ENCODE peak calls at places on chromosomes 6 and 20, in five cellular contexts. One of them, this sample, is unnamed.

GRCh38 chr6:78942451-78942850 is 75.1 kb downstream of the IRAK1BP1 start:
- DNase-seq in mesenchymal stem cell: peak
- DNase-seq in tibial nerve: no peak
- DNase-seq in T-cell: no peak
- DNase-seq in mucosa of descending colon: no peak
- DNase-seq in this sample: no peak

GRCh38 chr6:157800420-157801237 is 22.4 kb upstream of the SNX9 start:
- DNase-seq in mesenchymal stem cell: peak
- DNase-seq in tibial nerve: no peak
- DNase-seq in T-cell: no peak
- DNase-seq in mucosa of descending colon: no peak
- DNase-seq in this sample: no peak

GRCh38 chr20:59472059-59472458 is 132.3 kb upstream of the PHACTR3 start:
- DNase-seq in mesenchymal stem cell: no peak
- DNase-seq in tibial nerve: no peak
- DNase-seq in T-cell: no peak
- DNase-seq in mucosa of descending colon: no peak
- DNase-seq in this sample: no peak

GRCh38 chr20:48583171-48583570 is 244.6 kb downstream of the PREX1 start:
- DNase-seq in mesenchymal stem cell: no peak
- DNase-seq in tibial nerve: no peak
- DNase-seq in T-cell: no peak
- DNase-seq in mucosa of descending colon: no peak
- DNase-seq in this sample: no peak

GRCh38 chr20:17856024-17856564 is 112.5 kb downstream of the SNX5 start:
- DNase-seq in mesenchymal stem cell: no peak
- DNase-seq in tibial nerve: no peak
- DNase-seq in T-cell: no peak
- DNase-seq in mucosa of descending colon: peak
- DNase-seq in this sample: no peak

GRCh38 chr6:167742719-167743303 is 83.9 kb upstream of the AFDN start:
- DNase-seq in mesenchymal stem cell: peak
- DNase-seq in tibial nerve: no peak
- DNase-seq in T-cell: no peak
- DNase-seq in mucosa of descending colon: no peak
- DNase-seq in this sample: no peak

GRCh38 chr6:136959471-136959891 is 37.4 kb downstream of the SLC35D3 start:
- DNase-seq in mesenchymal stem cell: no peak
- DNase-seq in tibial nerve: no peak
- DNase-seq in T-cell: no peak
- DNase-seq in mucosa of descending colon: peak
- DNase-seq in this sample: no peak

GRCh38 chr6:43454290-43455033 is 886 bp downstream of the DLK2 start:
- DNase-seq in mesenchymal stem cell: peak
- DNase-seq in tibial nerve: peak
- DNase-seq in T-cell: peak
- DNase-seq in mucosa of descending colon: peak
- DNase-seq in this sample: peak

GRCh38 chr6:36947570-36948351 is 6.8 kb upstream of the PI16 start:
- DNase-seq in mesenchymal stem cell: no peak
- DNase-seq in tibial nerve: no peak
- DNase-seq in T-cell: peak
- DNase-seq in mucosa of descending colon: no peak
- DNase-seq in this sample: no peak

GRCh38 chr6:15549371-15549770 is 113.5 kb downstream of the DTNBP1 start:
- DNase-seq in mesenchymal stem cell: no peak
- DNase-seq in tibial nerve: no peak
- DNase-seq in T-cell: no peak
- DNase-seq in mucosa of descending colon: no peak
- DNase-seq in this sample: no peak

GRCh38 chr6:137661601-137662000 is 167.4 kb upstream of the OLIG3 start:
- DNase-seq in mesenchymal stem cell: no peak
- DNase-seq in tibial nerve: peak
- DNase-seq in T-cell: peak
- DNase-seq in mucosa of descending colon: no peak
- DNase-seq in this sample: no peak

GRCh38 chr20:32445539-32446273 is 87.6 kb downstream of the ASXL1 start:
- DNase-seq in mesenchymal stem cell: no peak
- DNase-seq in tibial nerve: peak
- DNase-seq in T-cell: no peak
- DNase-seq in mucosa of descending colon: peak
- DNase-seq in this sample: peak

GRCh38 chr6:148758492-148758891 is 11.7 kb downstream of the UST start:
- DNase-seq in mesenchymal stem cell: no peak
- DNase-seq in tibial nerve: no peak
- DNase-seq in T-cell: no peak
- DNase-seq in mucosa of descending colon: no peak
- DNase-seq in this sample: peak

GRCh38 chr6:168035661-168036616 is 38.5 kb downstream of the KIF25 start:
- DNase-seq in mesenchymal stem cell: peak
- DNase-seq in tibial nerve: no peak
- DNase-seq in T-cell: no peak
- DNase-seq in mucosa of descending colon: peak
- DNase-seq in this sample: peak

GRCh38 chr6:25296980-25297379 is 17.8 kb downstream of the CARMIL1 start:
- DNase-seq in mesenchymal stem cell: no peak
- DNase-seq in tibial nerve: no peak
- DNase-seq in T-cell: no peak
- DNase-seq in mucosa of descending colon: no peak
- DNase-seq in this sample: no peak

GRCh38 chr6:68473433-68474210 is 161.5 kb upstream of the ADGRB3 start:
- DNase-seq in mesenchymal stem cell: no peak
- DNase-seq in tibial nerve: no peak
- DNase-seq in T-cell: no peak
- DNase-seq in mucosa of descending colon: no peak
- DNase-seq in this sample: no peak

GRCh38 chr20:8464368-8464767 is 332.3 kb downstream of the PLCB1 start:
- DNase-seq in mesenchymal stem cell: no peak
- DNase-seq in tibial nerve: no peak
- DNase-seq in T-cell: no peak
- DNase-seq in mucosa of descending colon: no peak
- DNase-seq in this sample: no peak

GRCh38 chr6:167776906-167777645 is 49.6 kb upstream of the AFDN start:
- DNase-seq in mesenchymal stem cell: no peak
- DNase-seq in tibial nerve: no peak
- DNase-seq in T-cell: no peak
- DNase-seq in mucosa of descending colon: no peak
- DNase-seq in this sample: no peak

GRCh38 chr6:22334778-22335177 is 37.9 kb upstream of the PRL start:
- DNase-seq in mesenchymal stem cell: no peak
- DNase-seq in tibial nerve: no peak
- DNase-seq in T-cell: no peak
- DNase-seq in mucosa of descending colon: no peak
- DNase-seq in this sample: no peak

GRCh38 chr6:159232751-159233150 is 63.6 kb downstream of the FNDC1 start:
- DNase-seq in mesenchymal stem cell: no peak
- DNase-seq in tibial nerve: no peak
- DNase-seq in T-cell: no peak
- DNase-seq in mucosa of descending colon: no peak
- DNase-seq in this sample: no peak

GRCh38 chr6:91098006-91098405 is 511.1 kb upstream of the MAP3K7 start:
- DNase-seq in mesenchymal stem cell: no peak
- DNase-seq in tibial nerve: no peak
- DNase-seq in T-cell: no peak
- DNase-seq in mucosa of descending colon: no peak
- DNase-seq in this sample: no peak

GRCh38 chr6:166924531-166924930 is 31.8 kb downstream of the RNASET2 start:
- DNase-seq in mesenchymal stem cell: no peak
- DNase-seq in tibial nerve: no peak
- DNase-seq in T-cell: no peak
- DNase-seq in mucosa of descending colon: no peak
- DNase-seq in this sample: no peak

GRCh38 chr6:145155873-145156782 is 579.2 kb downstream of the EPM2A start:
- DNase-seq in mesenchymal stem cell: no peak
- DNase-seq in tibial nerve: no peak
- DNase-seq in T-cell: no peak
- DNase-seq in mucosa of descending colon: no peak
- DNase-seq in this sample: no peak

GRCh38 chr6:167245586-167245985 is 45.5 kb upstream of the UNC93A start:
- DNase-seq in mesenchymal stem cell: no peak
- DNase-seq in tibial nerve: no peak
- DNase-seq in T-cell: no peak
- DNase-seq in mucosa of descending colon: no peak
- DNase-seq in this sample: no peak

GRCh38 chr6:103122766-103123601 is 1729.5 kb downstream of the GRIK2 start:
- DNase-seq in mesenchymal stem cell: peak
- DNase-seq in tibial nerve: no peak
- DNase-seq in T-cell: no peak
- DNase-seq in mucosa of descending colon: no peak
- DNase-seq in this sample: no peak

GRCh38 chr20:4020256-4020655 is 4.9 kb upstream of the RNF24 start:
- DNase-seq in mesenchymal stem cell: no peak
- DNase-seq in tibial nerve: no peak
- DNase-seq in T-cell: no peak
- DNase-seq in mucosa of descending colon: no peak
- DNase-seq in this sample: no peak

GRCh38 chr6:111939902-111940301 is 66.7 kb upstream of the FYN start:
- DNase-seq in mesenchymal stem cell: no peak
- DNase-seq in tibial nerve: no peak
- DNase-seq in T-cell: no peak
- DNase-seq in mucosa of descending colon: no peak
- DNase-seq in this sample: no peak

GRCh38 chr6:6721606-6722005 is 133.1 kb downstream of the LY86 start:
- DNase-seq in mesenchymal stem cell: no peak
- DNase-seq in tibial nerve: no peak
- DNase-seq in T-cell: no peak
- DNase-seq in mucosa of descending colon: no peak
- DNase-seq in this sample: no peak

GRCh38 chr6:47633141-47633540 is 65.2 kb upstream of the ADGRF4 start:
- DNase-seq in mesenchymal stem cell: peak
- DNase-seq in tibial nerve: no peak
- DNase-seq in T-cell: no peak
- DNase-seq in mucosa of descending colon: no peak
- DNase-seq in this sample: no peak

GRCh38 chr6:33450434-33450833 is 3.9 kb upstream of the ZBTB9 start:
- DNase-seq in mesenchymal stem cell: no peak
- DNase-seq in tibial nerve: no peak
- DNase-seq in T-cell: no peak
- DNase-seq in mucosa of descending colon: no peak
- DNase-seq in this sample: no peak

GRCh38 chr6:110949679-110950285 is 8.7 kb upstream of the GTF3C6 start:
- DNase-seq in mesenchymal stem cell: peak
- DNase-seq in tibial nerve: no peak
- DNase-seq in T-cell: no peak
- DNase-seq in mucosa of descending colon: no peak
- DNase-seq in this sample: no peak

GRCh38 chr6:90035047-90035678 is 140.9 kb downstream of the GJA10 start:
- DNase-seq in mesenchymal stem cell: no peak
- DNase-seq in tibial nerve: no peak
- DNase-seq in T-cell: no peak
- DNase-seq in mucosa of descending colon: no peak
- DNase-seq in this sample: no peak

GRCh38 chr6:13272131-13273046 is 55.9 kb downstream of the TBC1D7 start:
- DNase-seq in mesenchymal stem cell: no peak
- DNase-seq in tibial nerve: peak
- DNase-seq in T-cell: no peak
- DNase-seq in mucosa of descending colon: peak
- DNase-seq in this sample: no peak

GRCh38 chr20:59780494-59781185 is 152.8 kb downstream of the SYCP2 start:
- DNase-seq in mesenchymal stem cell: no peak
- DNase-seq in tibial nerve: no peak
- DNase-seq in T-cell: no peak
- DNase-seq in mucosa of descending colon: no peak
- DNase-seq in this sample: no peak

GRCh38 chr6:25130518-25130917 is 148.7 kb upstream of the CARMIL1 start:
- DNase-seq in mesenchymal stem cell: no peak
- DNase-seq in tibial nerve: no peak
- DNase-seq in T-cell: no peak
- DNase-seq in mucosa of descending colon: no peak
- DNase-seq in this sample: no peak

GRCh38 chr6:25034477-25034876 is 98.7 kb upstream of the RIPOR2 start:
- DNase-seq in mesenchymal stem cell: no peak
- DNase-seq in tibial nerve: no peak
- DNase-seq in T-cell: no peak
- DNase-seq in mucosa of descending colon: no peak
- DNase-seq in this sample: no peak

GRCh38 chr6:82917346-82918064 is 148.1 kb downstream of the UBE3D start:
- DNase-seq in mesenchymal stem cell: no peak
- DNase-seq in tibial nerve: no peak
- DNase-seq in T-cell: no peak
- DNase-seq in mucosa of descending colon: no peak
- DNase-seq in this sample: no peak

GRCh38 chr6:106149472-106150069 is 63.4 kb downstream of the PRDM1 start:
- DNase-seq in mesenchymal stem cell: no peak
- DNase-seq in tibial nerve: no peak
- DNase-seq in T-cell: no peak
- DNase-seq in mucosa of descending colon: no peak
- DNase-seq in this sample: peak

GRCh38 chr20:43750774-43751166 is 24.0 kb upstream of the GTSF1L start:
- DNase-seq in mesenchymal stem cell: no peak
- DNase-seq in tibial nerve: no peak
- DNase-seq in T-cell: no peak
- DNase-seq in mucosa of descending colon: no peak
- DNase-seq in this sample: no peak

This sample was measured in natural killer cell treated with Interleukin-12 subunit alpha and Interleukin-12 subunit beta and Interleukin-15 and Interleukin-18, amount 100 ng/mL, for 72 hours.